ENCODE peak calls at places on chromosomes 16 and 17, in eight cellular contexts. T, N, K, G, D, H, J and P are unnamed samples.
A peak's percentile ranks its signal among the peaks of the same experiment; 100 is the strongest.

GRCh38 chr17:29593546-29594440 is 861 bp downstream of the ANKRD13B start:
- DNase-seq in T (no peak), N (peak; percentile 52), K (peak; percentile 24), G (no peak), D (no peak), H (peak; percentile 60), J (no peak), P (no peak)

GRCh38 chr17:4310349-4311060 is 46.7 kb upstream of the ANKFY1 start:
- DNase-seq in T (no peak), N (peak; percentile 15), K (peak; percentile 54), G (no peak), D (no peak), H (no peak), J (no peak), P (no peak)

GRCh38 chr17:57253307-57254065 is 2.8 kb upstream of the MSI2 start:
- DNase-seq in T (no peak), N (no peak), K (no peak), G (no peak), D (no peak), H (no peak), J (no peak), P (no peak)

GRCh38 chr17:39812466-39812865 is 51.6 kb downstream of the IKZF3 start:
- DNase-seq in T (no peak), N (no peak), K (no peak), G (no peak), D (no peak), H (no peak), J (no peak), P (no peak)

GRCh38 chr17:36705651-36706436 is 104.5 kb downstream of the MRM1 start:
- DNase-seq in T (no peak), N (peak; percentile 47), K (peak; percentile 4), G (peak; percentile 86), D (no peak), H (peak; percentile 7), J (no peak), P (no peak)

GRCh38 chr16:80526418-80527061 is 14.3 kb upstream of the DYNLRB2 start:
- DNase-seq in T (peak; percentile 25), N (peak; percentile 76), K (peak; percentile 55), G (peak; percentile 49), D (no peak), H (peak; percentile 85), J (no peak), P (no peak)

GRCh38 chr16:57938936-57939871 is 31.7 kb downstream of the CNGB1 start:
- DNase-seq in T (no peak), N (peak; percentile 87), K (peak; percentile 20), G (no peak), D (no peak), H (peak; percentile 24), J (peak; percentile 93), P (no peak)

GRCh38 chr16:1331712-1332617 is 1.5 kb upstream of the BAIAP3 start:
- DNase-seq in T (peak; percentile 72), N (peak; percentile 63), K (peak; percentile 30), G (peak; percentile 73), D (peak; percentile 39), H (peak; percentile 32), J (peak; percentile 83), P (no peak)

GRCh38 chr17:40317345-40317873 is 8.4 kb downstream of the RARA start:
- DNase-seq in T (no peak), N (peak; percentile 87), K (peak; percentile 70), G (peak; percentile 68), D (no peak), H (peak; percentile 86), J (no peak), P (no peak)

GRCh38 chr17:77462553-77463497 is 322.1 kb downstream of the SEC14L1 start:
- DNase-seq in T (no peak), N (no peak), K (no peak), G (no peak), D (no peak), H (no peak), J (no peak), P (no peak)

GRCh38 chr17:56262854-56263253 is 109.6 kb downstream of the ANKFN1 start:
- DNase-seq in T (no peak), N (no peak), K (peak; percentile 7), G (no peak), D (no peak), H (no peak), J (no peak), P (no peak)

GRCh38 chr17:50421308-50422031 is 4.5 kb upstream of the ACSF2 start:
- DNase-seq in T (no peak), N (peak; percentile 32), K (no peak), G (no peak), D (no peak), H (peak; percentile 27), J (no peak), P (no peak)

GRCh38 chr16:31132979-31133599 is 2.4 kb downstream of the PRSS8 start:
- DNase-seq in T (no peak), N (no peak), K (no peak), G (no peak), D (no peak), H (no peak), J (no peak), P (no peak)

GRCh38 chr16:31132303-31132978 is 3.1 kb downstream of the PRSS8 start:
- DNase-seq in T (no peak), N (no peak), K (no peak), G (no peak), D (no peak), H (no peak), J (no peak), P (no peak)

GRCh38 chr16:31131416-31131815 is 4.1 kb downstream of the PRSS8 start:
- DNase-seq in T (no peak), N (no peak), K (no peak), G (no peak), D (no peak), H (no peak), J (no peak), P (no peak)

GRCh38 chr16:31130899-31131298 is 4.6 kb downstream of the PRSS8 start:
- DNase-seq in T (no peak), N (no peak), K (no peak), G (no peak), D (no peak), H (no peak), J (peak; percentile 97), P (no peak)

DNA sequence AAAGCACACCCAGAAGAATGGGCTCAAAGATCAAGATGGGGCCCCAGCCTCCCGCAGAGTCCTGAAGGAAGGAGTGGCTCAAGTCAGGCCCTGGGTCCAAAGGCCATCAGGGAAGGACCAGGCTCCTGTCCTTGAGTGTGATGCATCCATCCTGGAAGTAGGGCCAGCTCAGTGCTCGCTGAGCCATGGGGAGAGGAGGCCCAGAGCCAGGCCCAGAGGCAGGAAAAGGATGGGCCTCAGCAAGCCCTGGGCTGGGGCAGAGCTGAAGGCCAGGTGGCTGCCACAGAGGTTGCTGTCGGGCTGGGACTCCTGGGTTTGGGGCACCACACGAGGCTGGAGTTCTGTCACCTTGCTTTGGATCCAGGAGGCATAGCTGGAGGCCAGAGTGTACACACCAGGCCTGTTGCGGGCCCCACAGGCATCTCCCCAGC is 3.7 kb downstream of the PRSS8 start:
- DNase-seq in T (no peak), N (no peak), K (no peak), G (no peak), D (no peak), H (no peak), J (no peak), P (no peak)
- H3K36me3 ChIP-seq in T (no peaks in the 10 kb centered on the region), N (no peaks in the 10 kb centered on the region), K (peaks cover 36% of the 10 kb centered on the region), G (peaks cover 13% of the 10 kb centered on the region), D (no peaks in the 10 kb centered on the region), H (peaks cover 34% of the 10 kb centered on the region), J (no peaks in the 10 kb centered on the region), P (no peaks in the 10 kb centered on the region)

GRCh38 chr16:84578538-84579126 is 39.2 kb downstream of the COTL1 start:
- DNase-seq in T (no peak), N (no peak), K (no peak), G (no peak), D (no peak), H (no peak), J (no peak), P (no peak)

GRCh38 chr16:84577034-84577803 is 40.7 kb downstream of the COTL1 start:
- DNase-seq in T (no peak), N (no peak), K (no peak), G (no peak), D (no peak), H (no peak), J (no peak), P (no peak)

GRCh38 chr16:84581161-84581560 is 36.7 kb downstream of the COTL1 start:
- DNase-seq in T (no peak), N (no peak), K (no peak), G (no peak), D (no peak), H (no peak), J (no peak), P (no peak)

GRCh38 chr16:84582958-84583516 is 34.8 kb downstream of the COTL1 start:
- DNase-seq in T (no peak), N (peak; percentile 58), K (peak; percentile 81), G (no peak), D (no peak), H (peak; percentile 69), J (peak; percentile 20), P (no peak)

DNA sequence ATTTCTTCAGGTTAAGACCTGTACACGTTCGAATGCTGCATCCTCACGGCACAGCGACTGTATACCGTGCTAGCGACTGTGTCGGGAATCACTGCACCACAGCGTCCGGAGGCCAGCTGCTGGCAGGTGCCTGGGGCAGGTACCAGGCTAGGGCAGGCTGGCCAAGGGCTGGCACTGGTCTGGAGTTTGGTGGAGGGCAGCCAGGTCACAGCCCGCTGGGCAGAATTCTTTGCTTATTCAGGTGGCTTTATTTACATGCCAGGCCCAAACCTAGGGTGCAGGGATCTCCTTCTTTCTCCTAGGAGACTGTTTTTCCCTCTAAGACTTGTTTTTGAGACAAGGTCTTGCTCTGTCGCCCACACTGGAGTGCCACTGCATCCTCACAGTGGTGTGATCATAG is 37.9 kb downstream of the COTL1 start:
- DNase-seq in T (no peak), N (no peak), K (no peak), G (no peak), D (no peak), H (no peak), J (no peak), P (no peak)
- H3K36me3 ChIP-seq in T (peaks cover 2% of the 10 kb centered on the region), N (no peaks in the 10 kb centered on the region), K (peaks cover 31% of the 10 kb centered on the region), G (no peaks in the 10 kb centered on the region), D (peaks cover 28% of the 10 kb centered on the region), H (peaks cover 9% of the 10 kb centered on the region), J (no peaks in the 10 kb centered on the region), P (no peaks in the 10 kb centered on the region)

DNA sequence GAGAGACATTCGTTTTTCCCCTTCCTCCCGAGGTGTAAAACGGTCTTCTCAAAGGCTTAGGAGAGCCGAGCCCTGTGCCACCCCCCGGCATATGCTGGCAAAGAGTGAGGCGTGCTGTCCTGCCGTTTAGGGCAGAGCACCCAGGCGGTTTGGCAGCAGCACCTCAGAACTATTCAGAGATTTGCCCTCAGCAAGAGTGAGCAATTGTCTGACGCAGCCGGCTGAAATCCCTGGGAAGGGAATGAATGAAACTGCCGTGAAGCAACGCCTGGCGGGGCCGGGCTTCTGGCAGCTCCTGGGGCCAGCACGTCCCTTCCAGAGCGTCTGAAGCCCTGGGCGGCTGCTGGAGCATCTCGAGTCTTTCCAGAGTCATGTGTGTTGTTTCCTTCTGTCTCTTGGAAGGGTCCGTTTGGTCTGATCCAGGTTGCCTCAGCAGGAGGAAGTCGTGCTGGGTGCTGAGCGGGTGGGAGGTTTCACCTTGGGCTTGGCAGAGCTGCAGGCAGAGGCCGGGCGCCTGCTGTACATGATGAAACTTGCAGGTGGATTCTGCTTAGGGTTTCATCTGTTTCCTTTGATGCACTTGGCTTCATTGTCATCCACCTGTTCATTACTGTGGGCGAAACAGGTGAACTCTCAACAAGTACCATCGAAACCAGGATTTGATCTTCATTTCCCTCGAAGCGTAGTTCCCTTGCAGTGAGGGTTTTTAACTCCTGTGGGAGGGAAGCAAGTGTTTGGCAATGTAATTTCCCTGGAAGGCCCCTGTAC is 35.4 kb downstream of the TBCD start:
- DNase-seq in T (no peak), N (peak; percentile 98), K (no peak), G (no peak), D (no peak), H (peak; percentile 85), J (peak; percentile 69), P (no peak)
- H3K36me3 ChIP-seq in T (no peaks in the 10 kb centered on the region), N (no peaks in the 10 kb centered on the region), K (peaks cover 14% of the 10 kb centered on the region), G (peaks cover 13% of the 10 kb centered on the region), D (peaks cover 10% of the 10 kb centered on the region), H (peaks cover 12% of the 10 kb centered on the region), J (no peaks in the 10 kb centered on the region), P (no peaks in the 10 kb centered on the region)

GRCh38 chr16:28112908-28113307 is 49.4 kb upstream of the GSG1L start:
- DNase-seq in T (no peak), N (no peak), K (no peak), G (no peak), D (no peak), H (no peak), J (no peak), P (no peak)
- H3K36me3 ChIP-seq in T (peaks cover 3% of the 10 kb centered on the region), N (peaks cover 75% of the 10 kb centered on the region), K (peaks cover 59% of the 10 kb centered on the region), G (peaks cover 94% of the 10 kb centered on the region), D (peaks cover 33% of the 10 kb centered on the region), H (peaks cover 97% of the 10 kb centered on the region), J (no peaks in the 10 kb centered on the region), P (peaks cover 93% of the 10 kb centered on the region)